ENCODE peak calls at places on chromosomes 3 and 15, in six cellular contexts. Z is BJ, J is hepatic stellate cell, G is GM23248, K is OCI-LY7, N is posterior vena cava. Y is an unnamed sample.

GRCh38 chr3:30011237-30011803 is 595.1 kb upstream of the TGFBR2 start:
- DNase-seq in N (no peak), K (no peak), G (no peak), Z (no peak), J (no peak), Y (no peak)

GRCh38 chr15:48559270-48559669 is 86.2 kb downstream of the FBN1 start:
- DNase-seq in J (no peak), Z (no peak), N (peak; percentile 84), K (no peak), G (peak; percentile 91), Y (peak; percentile 37)

GRCh38 chr3:48301814-48302194 is 31.7 kb downstream of the SPINK8 start:
- DNase-seq in K (peak; percentile 52), J (peak; percentile 16), G (peak; percentile 72), Z (no peak), N (no peak), Y (peak; percentile 32)

GRCh38 chr15:93943607-93944006 is 287.8 kb upstream of the MCTP2 start:
- DNase-seq in G (peak; percentile 50), J (no peak), Z (no peak), N (no peak), K (no peak), Y (no peak)

GRCh38 chr3:197327701-197328100 is 29.3 kb upstream of the DLG1 start:
- DNase-seq in K (no peak), Z (no peak), N (no peak), J (no peak), G (peak; percentile 40), Y (no peak)

GRCh38 chr3:27431116-27431515 is 53.1 kb downstream of the SLC4A7 start:
- DNase-seq in J (peak; percentile 66), N (no peak), K (no peak), Z (peak; percentile 88), G (peak; percentile 98), Y (peak; percentile 82)

GRCh38 chr3:190533511-190534282 is 19.8 kb downstream of the IL1RAP start:
- DNase-seq in K (no peak), J (peak; percentile 81), Z (peak; percentile 69), N (peak; percentile 93), G (peak; percentile 97), Y (peak; percentile 71)

GRCh38 chr3:52831500-52832301 is 1.2 kb upstream of the ITIH4 start:
- DNase-seq in J (peak; percentile 92), N (peak; percentile 89), K (no peak), G (peak; percentile 87), Z (peak; percentile 23), Y (peak; percentile 89)

GRCh38 chr3:13420817-13421755 is 964 bp upstream of the NUP210 start:
- DNase-seq in J (no peak), K (peak; percentile 90), G (no peak), Z (no peak), N (no peak), Y (no peak)

GRCh38 chr3:142366434-142366833 is 81.4 kb downstream of the XRN1 start:
- DNase-seq in G (no peak), K (peak; percentile 25), N (no peak), Z (no peak), J (no peak), Y (peak; percentile 11)

GRCh38 chr3:157920804-157921203 is 185.4 kb downstream of the SHOX2 start:
- DNase-seq in K (no peak), Z (no peak), J (no peak), N (no peak), G (no peak), Y (no peak)

GRCh38 chr3:150372320-150373118 is 35.6 kb upstream of the TSC22D2 start:
- DNase-seq in K (peak; percentile 11), Z (no peak), G (peak; percentile 39), N (no peak), J (no peak), Y (no peak)

GRCh38 chr3:52292247-52293065 is 4.8 kb downstream of the GLYCTK start:
- DNase-seq in J (no peak), N (peak; percentile 76), G (no peak), Z (no peak), K (no peak), Y (no peak)

GRCh38 chr3:15271785-15272381 is 60.5 kb downstream of the SH3BP5 start:
- DNase-seq in Z (no peak), G (no peak), N (peak; percentile 88), J (no peak), K (peak; percentile 50), Y (no peak)

GRCh38 chr3:130414457-130414856 is 69.0 kb downstream of the COL6A5 start:
- DNase-seq in Z (no peak), J (no peak), N (no peak), G (no peak), K (peak; percentile 21), Y (no peak)

GRCh38 chr3:37540786-37541185 is 320.9 kb upstream of the CTDSPL start:
- DNase-seq in K (no peak), Z (no peak), J (no peak), N (no peak), G (no peak), Y (no peak)

GRCh38 chr3:112539825-112540517 is 21.8 kb downstream of the ATG3 start:
- DNase-seq in N (no peak), K (no peak), G (no peak), J (no peak), Z (no peak), Y (no peak)

GRCh38 chr3:4778740-4779139 is 200.5 kb upstream of the BHLHE40 start:
- DNase-seq in N (no peak), K (no peak), Z (no peak), J (no peak), G (no peak), Y (no peak)

GRCh38 chr3:112926000-112926399 is 48.9 kb downstream of the CD200R1 start:
- DNase-seq in K (no peak), J (no peak), G (no peak), Z (no peak), N (no peak), Y (no peak)

GRCh38 chr3:44048196-44048924 is 193.3 kb upstream of the TOPAZ1 start:
- DNase-seq in K (no peak), Z (no peak), J (no peak), G (no peak), N (no peak), Y (no peak)

GRCh38 chr15:75112278-75112847 is 89.0 kb downstream of the PPCDC start:
- DNase-seq in J (no peak), G (no peak), Z (no peak), K (no peak), N (no peak), Y (no peak)

GRCh38 chr3:132517311-132517710 is 79.8 kb upstream of the ACKR4 start:
- DNase-seq in N (no peak), G (peak; percentile 30), J (no peak), K (no peak), Z (no peak), Y (no peak)

GRCh38 chr3:15982667-15983145 is 184.9 kb upstream of the ANKRD28 start:
- DNase-seq in Z (peak; percentile 81), G (peak; percentile 99), K (no peak), N (no peak), J (peak; percentile 82), Y (peak; percentile 81)

GRCh38 chr3:190281308-190282051 is 40.8 kb downstream of the CLDN1 start:
- DNase-seq in K (no peak), J (no peak), G (peak; percentile 42), Z (no peak), N (no peak), Y (no peak)

GRCh38 chr3:73623996-73624362 is 762 bp downstream of the PDZRN3 start:
- DNase-seq in Z (no peak), J (peak; percentile 57), N (peak; percentile 86), G (peak; percentile 94), K (no peak), Y (no peak)

GRCh38 chr3:81565066-81565465 is 196.4 kb downstream of the GBE1 start:
- DNase-seq in G (peak; percentile 14), Z (no peak), N (no peak), K (no peak), J (no peak), Y (no peak)

GRCh38 chr3:162338514-162338913 is 841.9 kb downstream of the OTOL1 start:
- DNase-seq in Z (no peak), K (no peak), N (no peak), G (no peak), J (no peak), Y (no peak)

GRCh38 chr15:48089664-48090063 is 31.1 kb upstream of the SLC24A5 start:
- DNase-seq in N (no peak), Z (no peak), J (no peak), G (no peak), K (no peak), Y (no peak)

GRCh38 chr15:88403461-88403860 is 63.7 kb downstream of the MRPL46 start:
- DNase-seq in K (peak; percentile 38), J (no peak), Z (no peak), G (no peak), N (no peak), Y (no peak)

GRCh38 chr3:101128786-101129185 is 135.6 kb upstream of the ABI3BP start:
- DNase-seq in G (peak; percentile 8), J (no peak), K (no peak), Z (no peak), N (no peak), Y (no peak)

Y was measured in HTR-8/SVneo.